ENCODE peak calls at places on chromosomes 13 and 19, in eight cellular contexts. X is stimulated activated CD4-positive, alpha-beta T cell treated with anti-CD3 and anti-CD28 coated beads, Interleukin-4, amount 100 ng/mL, for 48 hours; W is renal cortical epithelial cell; S is H9; K is NCI-H1092 treated with DMSO at 0.1 percent for 48 hours; V is KBM-7; C is globus pallidus; N is activated effector memory CD4-positive, alpha-beta T cell treated with Interleukin-2 at 50 U/mL for 16 hours. L is an unnamed sample.

GRCh38 chr13:73428706-73429105 is 369.9 kb downstream of the KLF5 start:
- DNase-seq in X (no peak), V (no peak), S (no peak), C (no peak), W (no peak), N (no peak), K (no peak), L (no peak)

GRCh38 chr19:55368701-55369563 is 1.3 kb downstream of the IL11 start:
- DNase-seq in S (peak), N (no peak), V (no peak), C (no peak), X (no peak), W (no peak), K (no peak), L (no peak)

GRCh38 chr19:5695649-5696195 is 5.6 kb downstream of the RPL36 start:
- DNase-seq in V (no peak), X (no peak), N (no peak), K (no peak), W (no peak), C (no peak), S (peak), L (no peak)

GRCh38 chr13:97335488-97336134 is 98.4 kb upstream of the RAP2A start:
- DNase-seq in S (no peak), C (no peak), W (no peak), N (no peak), X (no peak), V (no peak), K (no peak), L (no peak)

GRCh38 chr19:8324186-8325050 is 3.1 kb downstream of the RPS28 start:
- DNase-seq in S (peak), X (no peak), V (peak), N (no peak), C (no peak), W (no peak), K (no peak), L (no peak)

GRCh38 chr13:113598481-113598880 is 13.9 kb downstream of the TFDP1 start:
- DNase-seq in N (no peak), S (peak), X (no peak), C (no peak), W (no peak), V (no peak), K (no peak), L (no peak)

GRCh38 chr13:44895584-44895983 is 93.7 kb downstream of the NUFIP1 start:
- DNase-seq in S (no peak), X (no peak), K (peak), V (no peak), W (no peak), N (no peak), C (no peak), L (no peak)

GRCh38 chr19:1767464-1767933 is 14.2 kb downstream of the ONECUT3 start:
- DNase-seq in W (no peak), X (peak), S (no peak), K (no peak), C (peak), N (peak), V (peak), L (no peak)

GRCh38 chr13:63948045-63948444 is 2532.4 kb upstream of the PCDH20 start:
- DNase-seq in V (no peak), S (no peak), C (no peak), K (no peak), N (no peak), W (no peak), X (no peak), L (no peak)

GRCh38 chr19:52988506-52988905 is 25.2 kb upstream of the ERVV-1 start:
- DNase-seq in W (no peak), X (no peak), K (no peak), C (no peak), V (no peak), N (no peak), S (no peak), L (no peak)

GRCh38 chr19:24159707-24160106 is 72.7 kb downstream of the ZNF254 start:
- DNase-seq in X (no peak), S (no peak), N (no peak), V (no peak), W (no peak), C (no peak), K (no peak), L (no peak)

GRCh38 chr13:29955137-29955650 is 104.8 kb upstream of the UBL3 start:
- DNase-seq in S (no peak), V (no peak), X (no peak), W (no peak), N (no peak), C (no peak), K (no peak), L (no peak)

GRCh38 chr13:59490651-59491050 is 673.1 kb downstream of the DIAPH3 start:
- DNase-seq in X (no peak), N (no peak), V (no peak), W (no peak), C (no peak), S (no peak), K (no peak), L (no peak)

GRCh38 chr13:43495732-43496131 is 291.0 kb downstream of the ENOX1 start:
- DNase-seq in V (no peak), N (no peak), S (no peak), K (no peak), W (no peak), C (no peak), X (no peak), L (no peak)

GRCh38 chr19:3122512-3122870 is 13.3 kb upstream of the GNA15 start:
- DNase-seq in K (no peak), C (no peak), X (no peak), S (no peak), N (no peak), V (no peak), W (no peak), L (no peak)

GRCh38 chr19:27746691-27747380 is 1466.1 kb downstream of the UQCRFS1 start:
- DNase-seq in S (peak), V (no peak), C (peak), X (no peak), N (no peak), K (no peak), W (no peak), L (no peak)

GRCh38 chr13:78608705-78609463 is 5.5 kb upstream of the POU4F1 start:
- DNase-seq in N (no peak), C (no peak), K (peak), W (no peak), V (no peak), X (no peak), S (peak), L (no peak)

GRCh38 chr13:98520674-98521449 is 56.0 kb downstream of the STK24 start:
- DNase-seq in C (no peak), N (no peak), W (peak), X (no peak), K (no peak), S (no peak), V (no peak), L (no peak)

GRCh38 chr13:73677041-73677589 is 457.1 kb downstream of the KLF12 start:
- DNase-seq in V (no peak), X (no peak), W (peak), C (no peak), K (no peak), N (no peak), S (no peak), L (no peak)

GRCh38 chr19:48543121-48543710 is 8.8 kb upstream of the SULT2B1 start:
- DNase-seq in V (peak), N (no peak), K (no peak), C (no peak), W (peak), S (peak), X (no peak), L (no peak)

GRCh38 chr19:28595722-28596121 is 617.2 kb downstream of the UQCRFS1 start:
- DNase-seq in K (no peak), X (no peak), W (no peak), N (no peak), S (no peak), C (no peak), V (no peak), L (no peak)

GRCh38 chr13:108195146-108195545 is 20.2 kb downstream of the LIG4 start:
- DNase-seq in X (no peak), K (no peak), V (no peak), S (no peak), N (no peak), C (no peak), W (no peak), L (no peak)

GRCh38 chr13:26861951-26862350 is 101.4 kb upstream of the GPR12 start:
- DNase-seq in W (no peak), X (no peak), K (peak), S (no peak), N (no peak), V (no peak), C (no peak), L (no peak)

GRCh38 chr19:7874080-7874856 is at the start of gene PRR36:
- DNase-seq in S (peak), N (no peak), K (peak), X (no peak), W (no peak), C (no peak), V (peak), L (no peak)

GRCh38 chr13:30978981-30979956 is 46.8 kb downstream of the TEX26 start:
- DNase-seq in X (peak), W (no peak), S (peak), C (no peak), V (peak), K (no peak), N (peak), L (no peak)

GRCh38 chr13:87999141-87999765 is 328.1 kb downstream of the SLITRK5 start:
- DNase-seq in X (no peak), V (no peak), C (no peak), K (no peak), S (no peak), N (no peak), W (peak), L (no peak)

GRCh38 chr19:29941828-29942403 is at the start of gene URI1:
- DNase-seq in V (peak), S (peak), X (peak), N (peak), K (peak), W (peak), C (peak), L (peak)

GRCh38 chr13:81171065-81171647 is 830.2 kb upstream of the SPRY2 start:
- DNase-seq in X (no peak), C (peak), W (peak), K (peak), S (no peak), N (no peak), V (peak), L (no peak)

GRCh38 chr13:42360046-42360445 is 88.1 kb downstream of the AKAP11 start:
- DNase-seq in V (no peak), S (no peak), W (no peak), C (no peak), N (no peak), X (no peak), K (no peak), L (no peak)

GRCh38 chr13:111114362-111115050 is 604 bp upstream of the ARHGEF7 start:
- DNase-seq in W (peak), V (no peak), C (no peak), S (peak), N (no peak), X (no peak), K (peak), L (peak)

GRCh38 chr19:19205416-19206410 is 2.5 kb upstream of the NR2C2AP start:
- DNase-seq in C (peak), W (no peak), S (no peak), K (no peak), V (no peak), N (no peak), X (no peak), L (peak)

GRCh38 chr13:96822900-96823299 is 171.4 kb downstream of the OXGR1 start:
- DNase-seq in C (peak), X (no peak), V (peak), S (peak), K (peak), N (no peak), W (no peak), L (no peak)

GRCh38 chr13:50910483-50910805 is 853 bp downstream of the RNASEH2B start:
- DNase-seq in S (peak), W (peak), X (no peak), K (peak), V (peak), N (no peak), C (no peak), L (no peak)

GRCh38 chr13:82758056-82758455 is 1124.2 kb downstream of the SLITRK1 start:
- DNase-seq in V (peak), K (no peak), W (no peak), S (peak), N (no peak), C (peak), X (no peak), L (no peak)

L was measured in putamen.